ENCODE peak calls at places on chromosomes 6 and 20, in eight cellular contexts. E is fibroblast of the aortic adventitia, P is astrocyte of the spinal cord, L is GM06990, X is AG04450, O is ascending aorta, S is tibial artery, V is ovary. J is an unnamed sample.
A peak's percentile ranks its signal among the peaks of the same experiment; 100 is the strongest.

GRCh38 chr6:159966339-159966738 is 2.5 kb upstream of the IGF2R start:
- DNase-seq in E (no peak), P (no peak), L (no peak), X (no peak), O (no peak), S (no peak), V (no peak), J (no peak)

GRCh38 chr20:62390306-62391164 is 3.6 kb downstream of the RPS21 start:
- DNase-seq in E (no peak), P (no peak), L (no peak), X (no peak), O (no peak), S (no peak), V (no peak), J (no peak)

GRCh38 chr6:138815797-138816528 is 20.1 kb downstream of the ECT2L start:
- DNase-seq in E (peak; percentile 82), P (peak; percentile 78), L (peak; percentile 24), X (peak; percentile 33), O (no peak), S (no peak), V (no peak), J (peak; percentile 46)

GRCh38 chr6:23532227-23532626 is 593.8 kb upstream of the NRSN1 start:
- DNase-seq in E (no peak), P (no peak), L (no peak), X (no peak), O (no peak), S (no peak), V (no peak), J (no peak)

GRCh38 chr20:47358672-47359532 is 2.4 kb upstream of the ZMYND8 start:
- DNase-seq in E (peak; percentile 97), P (peak; percentile 93), L (peak; percentile 47), X (no peak), O (peak; percentile 60), S (peak; percentile 92), V (peak; percentile 74), J (no peak)

GRCh38 chr20:60009826-60010616 is 51.8 kb downstream of the CDH26 start:
- DNase-seq in E (no peak), P (no peak), L (no peak), X (no peak), O (no peak), S (no peak), V (no peak), J (no peak)

GRCh38 chr6:25601797-25602679 is 50.0 kb upstream of the SCGN start:
- DNase-seq in E (peak; percentile 86), P (peak; percentile 66), L (no peak), X (peak; percentile 15), O (no peak), S (no peak), V (no peak), J (peak; percentile 26)

GRCh38 chr20:3760980-3761379 is 6.6 kb downstream of the ADISSP start:
- DNase-seq in E (no peak), P (no peak), L (no peak), X (no peak), O (no peak), S (no peak), V (no peak), J (no peak)

GRCh38 chr6:78231002-78231401 is 578.2 kb downstream of the MEI4 start:
- DNase-seq in E (no peak), P (no peak), L (no peak), X (no peak), O (no peak), S (no peak), V (no peak), J (no peak)

GRCh38 chr20:15594296-15594695 is 979.0 kb downstream of the KIF16B start:
- DNase-seq in E (no peak), P (no peak), L (no peak), X (no peak), O (no peak), S (no peak), V (no peak), J (no peak)

GRCh38 chr20:59042151-59042795 is at the start of gene PRELID3B:
- DNase-seq in E (peak; percentile 33), P (no peak), L (no peak), X (no peak), O (no peak), S (peak; percentile 31), V (no peak), J (no peak)

GRCh38 chr6:108748959-108749358 is 99.3 kb upstream of the ARMC2 start:
- DNase-seq in E (no peak), P (no peak), L (no peak), X (no peak), O (no peak), S (no peak), V (no peak), J (no peak)

GRCh38 chr6:159180001-159180400 is 10.8 kb downstream of the FNDC1 start:
- DNase-seq in E (peak; percentile 81), P (peak; percentile 51), L (no peak), X (no peak), O (no peak), S (no peak), V (no peak), J (peak; percentile 20)

GRCh38 chr20:62304331-62305148 is 1.7 kb downstream of the ADRM1 start:
- DNase-seq in E (no peak), P (no peak), L (no peak), X (no peak), O (no peak), S (no peak), V (no peak), J (no peak)

GRCh38 chr6:43614396-43614730 is 14.7 kb downstream of the GTPBP2 start:
- DNase-seq in E (no peak), P (no peak), L (no peak), X (no peak), O (no peak), S (no peak), V (no peak), J (no peak)

GRCh38 chr6:35491558-35492541 is 5.0 kb downstream of the TEAD3 start:
- DNase-seq in E (no peak), P (no peak), L (no peak), X (no peak), O (no peak), S (no peak), V (peak; percentile 68), J (no peak)

DNA sequence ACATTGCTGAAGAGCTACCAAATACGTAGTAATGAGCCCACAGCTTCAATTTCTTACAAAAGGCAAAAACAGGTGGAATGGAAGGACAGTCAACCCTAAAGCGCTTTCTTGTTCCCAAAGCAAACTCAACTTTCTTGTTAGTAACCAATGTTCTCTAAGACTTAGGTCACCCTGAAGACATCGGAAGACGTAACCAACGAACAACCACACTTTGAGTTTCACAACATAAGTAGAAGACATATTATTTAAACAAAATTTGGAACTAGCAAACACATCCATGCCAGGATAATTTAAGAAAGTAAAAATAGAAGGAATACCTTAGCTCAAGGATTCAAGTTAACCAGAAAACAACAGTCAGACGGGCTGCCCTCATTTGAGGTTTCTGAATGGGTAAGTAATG is 51.0 kb downstream of the CNKSR3 start:
- DNase-seq in E (no peak), P (no peak), L (no peak), X (no peak), O (no peak), S (no peak), V (no peak), J (no peak)
- H3K4me3 ChIP-seq in E (no peak overlapping the region), P (no peak overlapping the region), L (no peak overlapping the region), X (no peak overlapping the region), O (peak overlapping the region; percentile 51), S (peak overlapping the region; percentile 23), V (no peak overlapping the region), J (no peak overlapping the region)

GRCh38 chr6:124881898-124882579 is 80.2 kb upstream of the RNF217 start:
- DNase-seq in E (peak; percentile 63), P (peak; percentile 16), L (no peak), X (peak; percentile 24), O (no peak), S (no peak), V (no peak), J (no peak)
- TF ChIP-seq CTCF in E (no peak), P (no peak), L (no peak), X (no peak), O (no peak), S (no peak), V (no peak), J (no peak)

DNA sequence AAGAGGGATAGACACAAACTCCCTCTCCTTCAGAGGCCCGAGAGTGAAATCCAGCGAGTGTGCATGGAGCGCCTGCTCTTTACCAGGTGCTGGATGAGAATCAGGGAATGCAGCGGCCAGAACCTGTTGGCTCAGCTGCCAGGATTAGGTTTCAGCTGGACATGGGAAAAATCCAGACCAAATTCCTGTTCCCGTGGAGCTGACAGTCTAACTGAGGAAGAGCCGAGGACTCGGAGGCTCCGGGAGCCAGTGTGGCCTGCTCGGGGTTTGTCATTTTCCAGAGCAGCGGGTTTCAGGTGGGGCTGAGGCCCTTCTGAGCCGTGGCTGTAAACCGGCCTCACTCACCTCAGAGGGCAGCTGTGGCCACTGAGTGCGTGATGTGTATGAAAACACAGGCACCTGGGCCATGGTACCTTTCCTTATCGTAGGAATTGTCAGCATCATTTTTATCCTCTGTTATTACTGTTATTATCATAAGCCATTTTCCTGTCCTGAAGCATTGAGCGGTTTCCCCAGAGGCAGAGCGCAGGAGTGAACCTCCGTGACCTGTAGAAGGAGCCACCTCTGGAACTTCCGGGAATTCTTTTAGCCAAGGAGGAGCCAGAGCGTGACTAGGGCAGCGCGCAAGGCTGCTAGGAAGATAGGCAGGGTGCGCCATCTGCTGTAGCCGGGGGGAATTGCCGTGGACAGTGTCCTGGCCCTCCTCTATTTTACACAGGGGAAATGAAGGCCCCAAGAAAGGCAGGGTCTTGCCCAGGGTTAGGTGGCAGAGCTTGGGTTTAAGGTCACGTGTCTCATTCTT is 27.3 kb downstream of the PKIG start:
- DNase-seq in E (peak; percentile 89), P (peak; percentile 73), L (peak; percentile 75), X (peak; percentile 55), O (no peak), S (peak; percentile 90), V (peak; percentile 87), J (peak; percentile 73)
- H3K4me3 ChIP-seq in E (no peak overlapping the region), P (no peak overlapping the region), L (no peak overlapping the region), X (no peak overlapping the region), O (peak overlapping the region; percentile 51), S (peak overlapping the region; percentile 28), V (peak overlapping the region; percentile 17), J (no peak overlapping the region)

GRCh38 chr6:52368002-52368401 is 6.1 kb downstream of the PAQR8 start:
- DNase-seq in E (no peak), P (no peak), L (no peak), X (no peak), O (no peak), S (no peak), V (no peak), J (no peak)
- TF ChIP-seq CTCF in E (no peak), P (no peak), L (no peak), X (no peak), O (no peak), S (no peak), V (no peak), J (no peak)

DNA sequence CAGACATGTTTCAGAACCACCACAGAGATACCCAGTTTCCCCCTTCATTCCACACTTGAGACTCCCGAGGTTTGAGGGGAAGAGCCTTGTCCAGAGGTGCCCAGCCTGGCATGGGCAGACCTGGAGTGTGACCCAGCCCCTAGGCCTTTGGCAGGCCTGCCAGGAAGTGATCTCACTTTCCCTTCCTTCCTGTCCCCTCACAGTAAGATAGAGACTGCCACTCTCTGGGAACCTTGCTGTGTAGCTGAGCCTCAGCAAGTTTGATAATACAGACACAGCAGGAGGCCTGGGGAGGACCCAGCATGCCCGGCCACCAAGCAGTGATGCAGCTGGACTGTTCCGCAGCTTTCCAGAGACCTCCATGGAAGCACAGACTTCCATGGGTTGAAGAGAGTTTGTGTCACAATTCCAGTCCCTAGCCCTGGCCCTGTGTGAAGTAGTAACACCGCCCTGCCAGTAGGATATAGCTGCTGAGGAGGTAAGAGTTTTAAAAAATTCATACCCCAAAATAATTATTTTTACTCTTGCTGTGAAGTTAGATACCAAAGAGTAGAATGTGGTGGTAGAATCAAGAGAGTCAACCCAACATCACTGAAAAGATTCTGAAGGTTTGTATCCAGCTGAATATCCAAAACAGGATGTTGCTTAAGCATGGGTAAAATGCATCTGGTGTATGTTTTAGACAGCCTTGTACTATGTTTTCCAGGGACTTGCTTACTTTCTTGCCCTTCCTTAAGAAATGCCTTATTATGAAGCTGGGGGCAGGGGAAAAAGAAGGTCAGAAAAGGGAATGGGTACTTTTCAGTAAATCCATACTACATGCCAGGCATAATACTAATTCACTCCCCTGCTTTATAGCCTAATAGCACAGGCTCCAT is 16.3 kb downstream of the PKIG start:
- DNase-seq in E (peak; percentile 27), P (no peak), L (no peak), X (no peak), O (no peak), S (peak; percentile 53), V (no peak), J (no peak)
- H3K4me3 ChIP-seq in E (no peak overlapping the region), P (no peak overlapping the region), L (peak overlapping the region; percentile 57), X (no peak overlapping the region), O (peak overlapping the region; percentile 5), S (no peak overlapping the region), V (no peak overlapping the region), J (no peak overlapping the region)

J was measured in HFF-Myc.